ENCODE peak calls at places on chromosome 19, in six cellular contexts. T, G, L, J, H and O are unnamed samples.

GRCh38 chr19:43594710-43595604 is 977 bp downstream of the IRGQ start:
- DNase-seq in T (peak; percentile 81), G (peak; percentile 43), L (peak; percentile 70), J (peak; percentile 89), H (no peak), O (peak; percentile 79)

GRCh38 chr19:37929512-37929911 is 22.5 kb downstream of the SIPA1L3 start:
- DNase-seq in T (no peak), G (no peak), L (no peak), J (peak; percentile 81), H (no peak), O (no peak)

GRCh38 chr19:39430675-39431593 is 4.8 kb downstream of the RPS16 start:
- DNase-seq in T (no peak), G (peak; percentile 56), L (no peak), J (peak; percentile 49), H (peak; percentile 85), O (no peak)

GRCh38 chr19:40585677-40586422 is 9.2 kb downstream of the SHKBP1 start:
- DNase-seq in T (no peak), G (no peak), L (no peak), J (no peak), H (no peak), O (no peak)

GRCh38 chr19:10450853-10451609 is 30.7 kb downstream of the PDE4A start:
- DNase-seq in T (peak; percentile 89), G (no peak), L (no peak), J (peak; percentile 95), H (no peak), O (no peak)

GRCh38 chr19:36547001-36547732 is 19.1 kb upstream of the ZNF260 start:
- DNase-seq in T (no peak), G (no peak), L (no peak), J (no peak), H (no peak), O (no peak)

GRCh38 chr19:46494936-46495788 is 505 bp downstream of the PNMA8B start:
- DNase-seq in T (no peak), G (no peak), L (no peak), J (peak; percentile 67), H (no peak), O (no peak)

GRCh38 chr19:39531834-39532232 is 819 bp downstream of the EID2B start:
- DNase-seq in T (no peak), G (no peak), L (no peak), J (no peak), H (no peak), O (no peak)

GRCh38 chr19:3359850-3360493 is 6.4 kb upstream of the NFIC start:
- DNase-seq in T (no peak), G (no peak), L (no peak), J (peak; percentile 90), H (no peak), O (no peak)

GRCh38 chr19:51602189-51602854 is 27.9 kb downstream of the SIGLEC5 start:
- DNase-seq in T (no peak), G (no peak), L (no peak), J (no peak), H (no peak), O (no peak)

GRCh38 chr19:54390942-54391577 is 24.2 kb upstream of the TTYH1 start:
- DNase-seq in T (peak; percentile 77), G (peak; percentile 51), L (peak; percentile 68), J (peak; percentile 82), H (peak; percentile 16), O (peak; percentile 69)

GRCh38 chr19:38204096-38204495 is 19.9 kb downstream of the DPF1 start:
- DNase-seq in T (no peak), G (no peak), L (no peak), J (no peak), H (no peak), O (no peak)

GRCh38 chr19:8421484-8422461 is 8.7 kb downstream of the MARCHF2 start:
- DNase-seq in T (no peak), G (no peak), L (no peak), J (peak; percentile 34), H (no peak), O (no peak)

GRCh38 chr19:29832801-29833200 is 21.0 kb downstream of the CCNE1 start:
- DNase-seq in T (no peak), G (no peak), L (no peak), J (no peak), H (no peak), O (no peak)

GRCh38 chr19:341386-342127 is 3.0 kb downstream of the MIER2 start:
- DNase-seq in T (no peak), G (no peak), L (no peak), J (no peak), H (no peak), O (no peak)

GRCh38 chr19:38729653-38730469 is 14.4 kb downstream of the CAPN12 start:
- DNase-seq in T (peak; percentile 94), G (peak; percentile 79), L (peak; percentile 89), J (peak; percentile 96), H (no peak), O (peak; percentile 71)

GRCh38 chr19:51365211-51366049 is 758 bp downstream of the ETFB start:
- DNase-seq in T (no peak), G (peak; percentile 30), L (no peak), J (no peak), H (no peak), O (peak; percentile 38)

GRCh38 chr19:14416743-14417214 is 2.4 kb downstream of the DDX39A start:
- DNase-seq in T (no peak), G (no peak), L (no peak), J (no peak), H (no peak), O (no peak)